ENCODE peak calls at places on chromosomes 2 and 18, in seven cellular contexts. F, O, X, I, S, A and R are unnamed samples.

GRCh38 chr18:31203086-31203793 is 40.6 kb upstream of the DSC1 start:
- DNase-seq in F (no peak), X (no peak), O (no peak), S (no peak), A (no peak), I (no peak), R (no peak)

GRCh38 chr18:34740724-34741123 is 30.6 kb downstream of the DTNA start:
- DNase-seq in S (no peak), O (no peak), I (no peak), X (no peak), F (no peak), A (no peak), R (no peak)

GRCh38 chr2:1872602-1873183 is 128.4 kb upstream of the PXDN start:
- DNase-seq in O (no peak), A (no peak), S (no peak), F (no peak), X (no peak), I (no peak), R (no peak)

GRCh38 chr2:71505086-71505769 is 51.9 kb downstream of the DYSF start:
- DNase-seq in A (no peak), F (no peak), O (no peak), S (no peak), X (no peak), I (no peak), R (no peak)

GRCh38 chr2:216533504-216534068 is 34.9 kb downstream of the RPL37A start:
- DNase-seq in A (no peak), O (no peak), I (peak), X (no peak), S (no peak), F (no peak), R (no peak)

GRCh38 chr2:237441605-237442004 is 27.6 kb upstream of the COL6A3 start:
- DNase-seq in I (no peak), X (peak), A (peak), S (peak), O (no peak), F (no peak), R (peak)

GRCh38 chr2:177673602-177674595 is 281.3 kb downstream of the AGPS start:
- DNase-seq in S (no peak), F (no peak), A (no peak), X (no peak), O (no peak), I (no peak), R (no peak)

GRCh38 chr18:46408334-46408987 is 248.6 kb downstream of the LOXHD1 start:
- DNase-seq in I (peak), S (no peak), F (no peak), X (no peak), O (no peak), A (no peak), R (no peak)

GRCh38 chr2:176454893-176455810 is 185.9 kb downstream of the MTX2 start:
- DNase-seq in S (peak), I (peak), F (peak), X (peak), A (peak), O (peak), R (peak)

GRCh38 chr2:86280191-86280667 is 57.2 kb downstream of the REEP1 start:
- DNase-seq in A (no peak), S (no peak), X (peak), I (no peak), O (no peak), F (no peak), R (no peak)

GRCh38 chr2:30950339-30950738 is 143.1 kb upstream of the CAPN13 start:
- DNase-seq in I (no peak), S (no peak), F (no peak), X (no peak), A (no peak), O (no peak), R (no peak)

GRCh38 chr18:28176674-28176932 is 327 bp downstream of the CDH2 start:
- DNase-seq in X (no peak), S (no peak), O (no peak), A (no peak), F (no peak), I (no peak), R (no peak)

GRCh38 chr2:173037245-173038106 is 38.2 kb upstream of the MAP3K20 start:
- DNase-seq in S (no peak), O (no peak), F (no peak), X (no peak), A (no peak), I (no peak), R (no peak)

GRCh38 chr2:106197878-106198277 is 3.8 kb upstream of the UXS1 start:
- DNase-seq in I (no peak), S (no peak), A (peak), O (no peak), X (peak), F (no peak), R (peak)

GRCh38 chr2:47501374-47502200 is 98.6 kb downstream of the MSH2 start:
- DNase-seq in X (no peak), I (no peak), O (no peak), A (no peak), S (no peak), F (no peak), R (peak)

GRCh38 chr2:113851640-113852039 is 38.2 kb upstream of the ACTR3 start:
- DNase-seq in F (no peak), A (no peak), I (no peak), X (no peak), O (no peak), S (no peak), R (no peak)

GRCh38 chr2:150023044-150023443 is 435.5 kb upstream of the MMADHC start:
- DNase-seq in F (no peak), I (peak), X (no peak), A (no peak), S (peak), O (no peak), R (no peak)

GRCh38 chr2:191853843-191854242 is 7.0 kb upstream of the CAVIN2 start:
- DNase-seq in X (no peak), A (no peak), O (no peak), S (no peak), F (no peak), I (no peak), R (no peak)

GRCh38 chr2:241933175-241933911 is 63.8 kb downstream of the RTP5 start:
- DNase-seq in O (no peak), F (no peak), S (no peak), A (peak), I (peak), X (peak), R (peak)

GRCh38 chr2:24380687-24381271 is 20.4 kb upstream of the ITSN2 start:
- DNase-seq in X (no peak), I (no peak), O (no peak), A (no peak), S (no peak), F (no peak), R (no peak)

GRCh38 chr2:73202156-73203054 is at the start of gene NOTO:
- DNase-seq in F (no peak), A (no peak), S (no peak), I (peak), X (no peak), O (no peak), R (peak)

GRCh38 chr2:217990389-217990788 is 12.4 kb downstream of the TNS1 start:
- DNase-seq in X (no peak), S (no peak), O (no peak), A (no peak), F (no peak), I (no peak), R (no peak)

GRCh38 chr2:127220807-127221527 is 868 bp upstream of the CYP27C1 start:
- DNase-seq in I (peak), S (no peak), F (no peak), A (peak), X (no peak), O (no peak), R (no peak)

GRCh38 chr2:75570948-75571729 is 10.4 kb upstream of the EVA1A start:
- DNase-seq in X (peak), O (no peak), F (no peak), I (no peak), A (peak), S (no peak), R (no peak)

GRCh38 chr2:112259509-112260294 is 4.9 kb upstream of the ZC3H8 start:
- DNase-seq in A (peak), I (peak), X (peak), S (peak), F (peak), O (peak), R (peak)

GRCh38 chr2:42513252-42513918 is 19.6 kb upstream of the KCNG3 start:
- DNase-seq in O (no peak), X (peak), I (peak), S (no peak), F (no peak), A (peak), R (peak)

GRCh38 chr2:145887915-145888314 is 1368.0 kb upstream of the ZEB2 start:
- DNase-seq in X (no peak), A (no peak), S (no peak), O (no peak), F (no peak), I (no peak), R (no peak)

GRCh38 chr2:172083725-172084483 is 1.4 kb upstream of the DLX1 start:
- DNase-seq in A (peak), F (no peak), O (no peak), X (no peak), S (no peak), I (peak), R (no peak)

GRCh38 chr2:37637985-37638384 is 33.5 kb downstream of the CDC42EP3 start:
- DNase-seq in X (no peak), F (no peak), I (no peak), A (no peak), O (no peak), S (no peak), R (no peak)

GRCh38 chr2:119011162-119011909 is 69.3 kb downstream of the MARCO start:
- DNase-seq in O (peak), I (peak), S (no peak), X (peak), A (peak), F (no peak), R (peak)

GRCh38 chr2:23524261-23524706 is 139.3 kb downstream of the KLHL29 start:
- DNase-seq in X (no peak), F (no peak), A (peak), I (no peak), S (no peak), O (no peak), R (peak)